ENCODE peak calls at places on chromosomes 1 and 21, in ten cellular contexts. One of them, this sample, is unnamed.

GRCh38 chr1:226985839-226986463 is 45.9 kb downstream of the COQ8A start:
- DNase-seq in A673: no peak
- DNase-seq in endothelial cell: no peak
- DNase-seq in lower leg skin: peak; percentile 85
- DNase-seq in A549: no peak
- DNase-seq in brain microvascular endothelial cell: no peak
- DNase-seq in astrocyte: no peak
- DNase-seq in stomach: no peak
- DNase-seq in Calu3: no peak
- DNase-seq in WERI-Rb-1: no peak
- DNase-seq in this sample: no peak

GRCh38 chr1:102886638-102887037 is 221.7 kb downstream of the COL11A1 start:
- DNase-seq in A673: no peak
- DNase-seq in endothelial cell: no peak
- DNase-seq in lower leg skin: no peak
- DNase-seq in A549: no peak
- DNase-seq in brain microvascular endothelial cell: no peak
- DNase-seq in astrocyte: no peak
- DNase-seq in stomach: no peak
- DNase-seq in Calu3: no peak
- DNase-seq in WERI-Rb-1: no peak
- DNase-seq in this sample: no peak

GRCh38 chr1:33132549-33132948 is 49.3 kb downstream of the TRIM62 start:
- DNase-seq in A673: no peak
- DNase-seq in endothelial cell: no peak
- DNase-seq in lower leg skin: peak; percentile 4
- DNase-seq in A549: no peak
- DNase-seq in brain microvascular endothelial cell: no peak
- DNase-seq in astrocyte: no peak
- DNase-seq in stomach: no peak
- DNase-seq in Calu3: no peak
- DNase-seq in WERI-Rb-1: no peak
- DNase-seq in this sample: no peak

GRCh38 chr1:45470306-45470798 is 20.6 kb downstream of the TESK2 start:
- DNase-seq in A673: no peak
- DNase-seq in endothelial cell: no peak
- DNase-seq in lower leg skin: no peak
- DNase-seq in A549: no peak
- DNase-seq in brain microvascular endothelial cell: no peak
- DNase-seq in astrocyte: no peak
- DNase-seq in stomach: no peak
- DNase-seq in Calu3: no peak
- DNase-seq in WERI-Rb-1: no peak
- DNase-seq in this sample: no peak

GRCh38 chr1:117188268-117189108 is 22.2 kb downstream of the VTCN1 start:
- DNase-seq in A673: no peak
- DNase-seq in endothelial cell: no peak
- DNase-seq in lower leg skin: no peak
- DNase-seq in A549: no peak
- DNase-seq in brain microvascular endothelial cell: no peak
- DNase-seq in astrocyte: no peak
- DNase-seq in stomach: no peak
- DNase-seq in Calu3: no peak
- DNase-seq in WERI-Rb-1: no peak
- DNase-seq in this sample: no peak

GRCh38 chr1:155207578-155208405 is at the start of gene THBS3:
- DNase-seq in A673: peak; percentile 69
- DNase-seq in endothelial cell: no peak
- DNase-seq in lower leg skin: no peak
- DNase-seq in A549: no peak
- DNase-seq in brain microvascular endothelial cell: peak; percentile 27
- DNase-seq in astrocyte: peak; percentile 30
- DNase-seq in stomach: no peak
- DNase-seq in Calu3: no peak
- DNase-seq in WERI-Rb-1: peak; percentile 91
- DNase-seq in this sample: no peak

GRCh38 chr1:42941640-42942330 is 16.9 kb downstream of the SLC2A1 start:
- DNase-seq in A673: peak; percentile 73
- DNase-seq in endothelial cell: no peak
- DNase-seq in lower leg skin: peak; percentile 93
- DNase-seq in A549: no peak
- DNase-seq in brain microvascular endothelial cell: peak; percentile 65
- DNase-seq in astrocyte: peak; percentile 91
- DNase-seq in stomach: peak; percentile 84
- DNase-seq in Calu3: peak; percentile 81
- DNase-seq in WERI-Rb-1: no peak
- DNase-seq in this sample: no peak

GRCh38 chr1:59926381-59927243 is at the start of gene CYP2J2:
- DNase-seq in A673: peak; percentile 68
- DNase-seq in endothelial cell: peak; percentile 53
- DNase-seq in lower leg skin: peak; percentile 89
- DNase-seq in A549: peak; percentile 3
- DNase-seq in brain microvascular endothelial cell: no peak
- DNase-seq in astrocyte: peak; percentile 4
- DNase-seq in stomach: peak; percentile 70
- DNase-seq in Calu3: peak; percentile 79
- DNase-seq in WERI-Rb-1: peak; percentile 62
- DNase-seq in this sample: no peak

GRCh38 chr1:42680045-42680444 is 2.2 kb upstream of the YBX1 start:
- DNase-seq in A673: no peak
- DNase-seq in endothelial cell: no peak
- DNase-seq in lower leg skin: no peak
- DNase-seq in A549: no peak
- DNase-seq in brain microvascular endothelial cell: no peak
- DNase-seq in astrocyte: no peak
- DNase-seq in stomach: no peak
- DNase-seq in Calu3: no peak
- DNase-seq in WERI-Rb-1: no peak
- DNase-seq in this sample: no peak

GRCh38 chr1:35449334-35450008 is 107.7 kb downstream of the KIAA0319L start:
- DNase-seq in A673: no peak
- DNase-seq in endothelial cell: no peak
- DNase-seq in lower leg skin: no peak
- DNase-seq in A549: no peak
- DNase-seq in brain microvascular endothelial cell: peak; percentile 95
- DNase-seq in astrocyte: peak; percentile 94
- DNase-seq in stomach: no peak
- DNase-seq in Calu3: no peak
- DNase-seq in WERI-Rb-1: peak; percentile 73
- DNase-seq in this sample: no peak

GRCh38 chr1:35451125-35451528 is 106.1 kb downstream of the KIAA0319L start:
- DNase-seq in A673: peak; percentile 76
- DNase-seq in endothelial cell: peak; percentile 87
- DNase-seq in lower leg skin: peak; percentile 94
- DNase-seq in A549: peak; percentile 43
- DNase-seq in brain microvascular endothelial cell: peak; percentile 86
- DNase-seq in astrocyte: peak; percentile 35
- DNase-seq in stomach: peak; percentile 87
- DNase-seq in Calu3: peak; percentile 80
- DNase-seq in WERI-Rb-1: peak; percentile 89
- DNase-seq in this sample: peak; percentile 26

GRCh38 chr1:35452086-35452485 is 105.1 kb downstream of the KIAA0319L start:
- DNase-seq in A673: peak; percentile 33
- DNase-seq in endothelial cell: no peak
- DNase-seq in lower leg skin: no peak
- DNase-seq in A549: no peak
- DNase-seq in brain microvascular endothelial cell: no peak
- DNase-seq in astrocyte: no peak
- DNase-seq in stomach: peak; percentile 59
- DNase-seq in Calu3: no peak
- DNase-seq in WERI-Rb-1: no peak
- DNase-seq in this sample: no peak

GRCh38 chr1:35454175-35454574 is 103.0 kb downstream of the KIAA0319L start:
- DNase-seq in A673: no peak
- DNase-seq in endothelial cell: no peak
- DNase-seq in lower leg skin: no peak
- DNase-seq in A549: no peak
- DNase-seq in brain microvascular endothelial cell: no peak
- DNase-seq in astrocyte: no peak
- DNase-seq in stomach: no peak
- DNase-seq in Calu3: no peak
- DNase-seq in WERI-Rb-1: no peak
- DNase-seq in this sample: no peak

DNA sequence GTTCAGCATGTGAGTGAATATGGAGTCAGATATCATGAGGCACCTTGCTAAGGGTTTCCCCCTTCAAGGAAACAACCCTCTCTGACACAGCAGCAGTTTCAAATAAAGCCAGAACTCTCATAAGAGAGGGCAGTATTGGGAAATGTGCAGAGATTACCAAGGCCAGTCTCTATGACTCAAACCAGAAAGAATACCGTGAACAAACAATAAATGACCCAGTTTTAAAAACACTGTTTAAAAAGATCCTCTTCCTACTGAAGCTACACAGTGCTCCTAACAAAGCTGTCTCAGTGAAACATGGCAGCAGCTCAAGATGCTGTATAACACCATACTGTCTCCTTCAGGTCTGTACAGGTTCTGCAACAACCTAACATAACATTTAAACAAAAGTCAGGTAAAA is 102.6 kb downstream of the KIAA0319L start:
- DNase-seq in A673: no peak
- DNase-seq in endothelial cell: no peak
- DNase-seq in lower leg skin: no peak
- DNase-seq in A549: no peak
- DNase-seq in brain microvascular endothelial cell: peak; percentile 53
- DNase-seq in astrocyte: peak; percentile 49
- DNase-seq in stomach: no peak
- DNase-seq in Calu3: no peak
- DNase-seq in WERI-Rb-1: no peak
- DNase-seq in this sample: no peak
- TF ChIP-seq CTCF in A673: peak; percentile 14
- TF ChIP-seq CTCF in endothelial cell: no peak
- TF ChIP-seq CTCF in lower leg skin: no peak
- TF ChIP-seq CTCF in A549: no peak
- TF ChIP-seq CTCF in brain microvascular endothelial cell: peak; percentile 37
- TF ChIP-seq CTCF in astrocyte: no peak
- TF ChIP-seq CTCF in stomach: no peak
- TF ChIP-seq CTCF in Calu3: no peak
- TF ChIP-seq CTCF in WERI-Rb-1: peak; percentile 5
- TF ChIP-seq CTCF in this sample: peak; percentile 13

DNA sequence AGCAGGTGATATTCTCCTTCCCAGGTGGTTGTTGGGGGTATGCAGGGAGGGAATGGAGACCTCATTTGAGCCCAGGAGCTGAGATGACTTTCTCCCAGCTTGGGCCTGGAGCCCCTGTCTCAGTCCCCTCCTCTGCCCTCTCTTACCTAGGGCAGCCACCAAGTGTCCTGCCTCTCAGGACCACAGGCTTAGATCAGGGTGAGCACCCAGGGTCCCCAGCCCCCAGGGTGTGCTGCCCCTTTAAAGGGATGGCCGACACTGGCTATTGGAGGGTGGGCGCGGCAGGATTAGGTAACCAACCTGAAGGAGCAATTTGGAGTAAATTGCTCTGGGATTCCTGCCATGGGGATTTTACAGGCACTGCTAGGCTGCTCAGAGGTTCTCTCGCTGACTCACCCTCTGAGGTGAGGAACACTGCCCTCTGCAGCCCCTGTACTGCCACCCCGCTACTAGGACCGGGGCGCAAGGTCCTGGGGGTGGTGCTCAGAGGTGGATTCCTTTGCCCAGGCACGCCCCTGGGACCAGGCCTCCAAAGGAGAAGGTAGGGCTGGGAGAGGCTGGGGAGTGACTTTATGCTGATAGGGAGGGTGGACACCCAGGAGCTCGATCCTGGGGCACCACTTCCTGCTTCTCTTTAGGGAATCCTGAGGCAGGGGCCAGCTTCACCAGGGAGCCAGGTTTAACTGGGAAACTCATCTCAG is 1.5 kb downstream of the RPS6KA1 start:
- DNase-seq in A673: peak; percentile 39
- DNase-seq in endothelial cell: no peak
- DNase-seq in lower leg skin: no peak
- DNase-seq in A549: peak; percentile 82
- DNase-seq in brain microvascular endothelial cell: no peak
- DNase-seq in astrocyte: peak; percentile 58
- DNase-seq in stomach: peak; percentile 81
- DNase-seq in Calu3: peak; percentile 78
- DNase-seq in WERI-Rb-1: peak; percentile 69
- DNase-seq in this sample: no peak
- TF ChIP-seq CTCF in A673: peak; percentile 25
- TF ChIP-seq CTCF in endothelial cell: no peak
- TF ChIP-seq CTCF in lower leg skin: no peak
- TF ChIP-seq CTCF in A549: peak; percentile 22
- TF ChIP-seq CTCF in brain microvascular endothelial cell: peak; percentile 40
- TF ChIP-seq CTCF in astrocyte: no peak
- TF ChIP-seq CTCF in stomach: no peak
- TF ChIP-seq CTCF in Calu3: peak; percentile 33
- TF ChIP-seq CTCF in WERI-Rb-1: peak; percentile 49
- TF ChIP-seq CTCF in this sample: peak; percentile 22

DNA sequence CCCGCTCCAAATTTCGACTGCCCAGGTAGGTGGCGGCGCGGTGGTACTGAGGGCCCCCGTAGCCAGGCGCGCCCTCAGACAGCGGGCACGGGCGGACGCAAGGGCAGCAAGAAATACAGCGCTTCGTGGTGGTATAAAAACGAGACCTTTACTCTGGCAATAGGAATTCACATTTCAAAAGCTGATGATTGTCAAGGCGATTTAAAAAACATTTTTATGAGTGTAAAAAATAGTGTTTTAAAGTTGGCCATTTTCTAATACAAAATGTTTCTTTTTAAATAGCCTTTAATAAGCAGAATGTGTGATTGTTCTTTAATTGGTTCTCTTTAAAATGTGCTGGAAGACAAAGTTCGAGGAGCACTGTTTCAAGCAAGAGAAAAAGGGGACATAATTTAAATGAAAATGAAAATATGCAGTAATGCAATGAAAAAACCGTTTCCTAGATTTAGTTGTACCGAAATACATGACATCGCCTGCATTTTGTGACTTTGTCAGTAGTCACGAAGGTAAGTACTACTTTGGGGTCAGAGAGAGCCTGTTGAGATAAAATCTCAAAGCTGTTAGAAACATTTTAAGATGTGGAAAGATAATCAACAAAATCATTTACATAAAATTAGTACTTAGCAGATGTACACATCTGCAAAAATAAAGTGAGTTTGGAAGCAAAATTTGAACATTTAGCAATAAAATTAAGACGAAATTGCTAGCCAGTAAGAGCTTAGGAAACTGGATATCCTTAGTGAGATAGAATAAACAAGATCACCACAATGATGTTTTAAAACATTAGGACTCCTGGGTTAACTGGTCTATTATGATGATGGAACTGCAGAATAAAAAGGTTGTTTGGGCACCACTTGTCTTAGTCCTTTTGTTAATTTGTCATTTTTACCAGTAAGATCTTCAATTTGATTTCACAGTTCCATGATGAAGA is 1.1 kb upstream of the PSMG1 start:
- DNase-seq in A673: peak; percentile 10
- DNase-seq in endothelial cell: no peak
- DNase-seq in lower leg skin: no peak
- DNase-seq in A549: no peak
- DNase-seq in brain microvascular endothelial cell: no peak
- DNase-seq in astrocyte: no peak
- DNase-seq in stomach: no peak
- DNase-seq in Calu3: no peak
- DNase-seq in WERI-Rb-1: no peak
- DNase-seq in this sample: no peak
- TF ChIP-seq CTCF in A673: no peak
- TF ChIP-seq CTCF in endothelial cell: no peak
- TF ChIP-seq CTCF in lower leg skin: no peak
- TF ChIP-seq CTCF in A549: no peak
- TF ChIP-seq CTCF in brain microvascular endothelial cell: no peak
- TF ChIP-seq CTCF in astrocyte: no peak
- TF ChIP-seq CTCF in stomach: no peak
- TF ChIP-seq CTCF in Calu3: no peak
- TF ChIP-seq CTCF in WERI-Rb-1: no peak
- TF ChIP-seq CTCF in this sample: no peak

GRCh38 chr1:240271081-240271480 is 179.4 kb downstream of the FMN2 start:
- DNase-seq in A673: no peak
- DNase-seq in endothelial cell: no peak
- DNase-seq in lower leg skin: no peak
- DNase-seq in A549: no peak
- DNase-seq in brain microvascular endothelial cell: no peak
- DNase-seq in astrocyte: no peak
- DNase-seq in stomach: no peak
- DNase-seq in Calu3: no peak
- DNase-seq in WERI-Rb-1: no peak
- DNase-seq in this sample: no peak
- TF ChIP-seq CTCF in A673: no peak
- TF ChIP-seq CTCF in endothelial cell: no peak
- TF ChIP-seq CTCF in lower leg skin: no peak
- TF ChIP-seq CTCF in A549: no peak
- TF ChIP-seq CTCF in brain microvascular endothelial cell: no peak
- TF ChIP-seq CTCF in astrocyte: no peak
- TF ChIP-seq CTCF in stomach: no peak
- TF ChIP-seq CTCF in Calu3: no peak
- TF ChIP-seq CTCF in WERI-Rb-1: no peak
- TF ChIP-seq CTCF in this sample: no peak

This sample was measured in GM12864.